ENCODE peak calls at places on chromosomes 11 and 22, in eight cellular contexts. F is ovary, M is heart right ventricle, E is breast epithelium, K is mesendoderm, Y is fibroblast of lung, Q is colonic mucosa, B is PC-9. C is an unnamed sample. For H3K36me3, the result is how much of the 10 kb centered on the place peaks cover.

GRCh38 chr11:121494355-121495099 is 41.8 kb upstream of the SORL1-AS1 start:
- DNase-seq in F (no peak), M (no peak), E (no peak), K (peak), Y (no peak), Q (no peak), B (no peak), C (no peak)

GRCh38 chr22:31680764-31681624 is 19.0 kb upstream of the PISD start:
- DNase-seq in F (no peak), M (no peak), E (no peak), K (no peak), Y (peak), Q (peak), B (no peak), C (no peak)

GRCh38 chr11:111429066-111429506 is 50.0 kb upstream of the POU2AF1 start:
- DNase-seq in F (peak), M (no peak), E (no peak), K (peak), Y (no peak), Q (peak), B (peak), C (peak)

GRCh38 chr22:24072361-24072760 is 61.3 kb downstream of the CABIN1 start:
- DNase-seq in F (no peak), M (no peak), E (no peak), K (no peak), Y (no peak), Q (no peak), B (no peak), C (no peak)

GRCh38 chr11:7882860-7883259 is 48.2 kb downstream of the OR10A6 start:
- DNase-seq in F (no peak), M (no peak), E (no peak), K (no peak), Y (no peak), Q (no peak), B (no peak), C (no peak)

GRCh38 chr11:114280696-114281095 is 15.5 kb upstream of the NNMT start:
- DNase-seq in F (peak), M (peak), E (no peak), K (peak), Y (peak), Q (peak), B (no peak), C (peak)

GRCh38 chr11:77821349-77821851 is 456 bp downstream of the AAMDC start:
- DNase-seq in F (peak), M (peak), E (no peak), K (no peak), Y (peak), Q (peak), B (no peak), C (peak)

GRCh38 chr11:36818410-36818809 is 220.4 kb upstream of the RAG2 start:
- DNase-seq in F (no peak), M (no peak), E (no peak), K (peak), Y (no peak), Q (no peak), B (no peak), C (no peak)

DNA sequence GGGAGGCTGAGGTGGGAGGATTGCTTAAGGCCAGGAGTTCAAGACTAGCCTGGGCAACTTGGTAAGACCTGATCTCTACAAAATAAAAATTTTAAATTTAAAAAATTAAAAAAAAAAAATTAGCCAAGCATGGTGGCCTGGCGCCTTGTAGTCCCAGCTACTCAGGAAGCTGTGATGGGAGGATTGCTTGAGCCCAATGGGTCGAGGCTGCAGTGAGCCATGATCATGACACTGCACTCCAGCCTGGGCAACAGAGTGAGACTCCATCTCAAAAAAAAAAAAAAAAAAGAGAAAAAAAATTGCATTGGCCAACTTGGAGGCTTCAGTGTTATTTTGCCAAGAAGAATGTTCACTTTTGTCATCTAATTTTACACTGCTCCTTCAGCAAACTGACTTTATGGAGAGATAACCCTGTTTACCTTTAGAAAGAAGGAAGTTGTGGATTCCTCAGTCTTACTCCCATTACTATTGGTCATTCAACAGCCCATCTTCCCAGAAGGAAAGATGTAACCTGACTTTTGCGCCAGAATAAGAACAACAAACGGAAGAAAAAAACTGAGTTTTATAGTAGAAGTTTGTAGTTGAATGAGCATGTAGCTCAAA is 13.1 kb downstream of the KMT2A start:
- DNase-seq in F (no peak), M (no peak), E (no peak), K (no peak), Y (no peak), Q (no peak), B (no peak), C (no peak)
- H3K36me3 ChIP-seq in F (under half), M (under half), E (under half), K (under half), Y (under half), Q (under half), B (under half), C (under half)

GRCh38 chr11:72300268-72300667 is 56.3 kb upstream of the PHOX2A start:
- DNase-seq in F (no peak), M (no peak), E (no peak), K (no peak), Y (no peak), Q (no peak), B (no peak), C (no peak)
- H3K36me3 ChIP-seq in F (under half), M (half or more), E (under half), K (under half), Y (under half), Q (under half), B (under half), C (under half)

GRCh38 chr11:133936551-133936950 is 20.2 kb downstream of the IGSF9B start:
- DNase-seq in F (no peak), M (no peak), E (no peak), K (no peak), Y (no peak), Q (no peak), B (no peak), C (no peak)

GRCh38 chr11:133937468-133937867 is 19.3 kb downstream of the IGSF9B start:
- DNase-seq in F (no peak), M (no peak), E (no peak), K (no peak), Y (no peak), Q (no peak), B (no peak), C (no peak)

GRCh38 chr11:133939558-133939957 is 17.2 kb downstream of the IGSF9B start:
- DNase-seq in F (no peak), M (no peak), E (no peak), K (no peak), Y (no peak), Q (no peak), B (no peak), C (no peak)

GRCh38 chr11:133937015-133937414 is 19.8 kb downstream of the IGSF9B start:
- DNase-seq in F (no peak), M (no peak), E (no peak), K (no peak), Y (no peak), Q (no peak), B (no peak), C (no peak)

GRCh38 chr11:133938166-133938565 is 18.6 kb downstream of the IGSF9B start:
- DNase-seq in F (no peak), M (no peak), E (no peak), K (no peak), Y (no peak), Q (no peak), B (no peak), C (no peak)
- H3K36me3 ChIP-seq in F (under half), M (half or more), E (under half), K (under half), Y (under half), Q (under half), B (under half), C (half or more)

GRCh38 chr11:68052137-68052873 is 13.5 kb downstream of the TCIRG1 start:
- DNase-seq in F (no peak), M (no peak), E (no peak), K (no peak), Y (no peak), Q (no peak), B (no peak), C (no peak)
- H3K36me3 ChIP-seq in F (under half), M (half or more), E (under half), K (under half), Y (under half), Q (under half), B (under half), C (under half)

DNA sequence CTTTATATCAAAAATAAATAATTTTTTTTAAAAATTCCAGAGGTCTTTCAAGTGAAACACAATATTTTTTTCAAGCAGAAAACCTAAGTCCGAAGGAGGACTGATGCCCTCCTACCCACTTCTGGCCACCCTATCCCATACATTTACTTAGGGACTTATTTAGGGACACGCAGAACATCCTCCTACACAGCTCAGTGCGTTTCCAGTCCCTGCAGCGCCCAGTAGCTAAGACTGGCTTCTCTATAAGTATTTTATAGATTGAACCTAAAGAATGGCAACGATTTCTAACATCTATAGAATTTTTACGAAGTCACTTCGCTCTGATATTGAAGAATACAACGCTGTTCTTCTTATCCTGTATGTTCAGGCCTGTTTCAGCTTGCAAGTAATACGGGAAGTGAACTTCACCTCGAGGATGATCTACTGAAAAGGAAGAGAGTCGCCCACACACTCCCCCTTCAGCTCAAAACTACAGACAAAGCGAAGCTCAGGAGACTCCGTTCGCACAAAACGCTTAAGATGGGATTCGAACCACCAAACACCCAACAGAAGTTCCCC is 341 bp downstream of the CHEK2 start:
- DNase-seq in F (no peak), M (no peak), E (no peak), K (no peak), Y (no peak), Q (no peak), B (no peak), C (no peak)
- H3K36me3 ChIP-seq in F (under half), M (under half), E (under half), K (under half), Y (under half), Q (under half), B (under half), C (under half)

GRCh38 chr11:128481135-128481534 is 106.2 kb downstream of the ETS1 start:
- DNase-seq in F (no peak), M (no peak), E (no peak), K (no peak), Y (peak), Q (no peak), B (no peak), C (no peak)

GRCh38 chr11:128480066-128480465 is 107.3 kb downstream of the ETS1 start:
- DNase-seq in F (no peak), M (peak), E (no peak), K (no peak), Y (no peak), Q (no peak), B (no peak), C (no peak)

GRCh38 chr11:128482092-128482491 is 105.3 kb downstream of the ETS1 start:
- DNase-seq in F (no peak), M (no peak), E (no peak), K (no peak), Y (no peak), Q (no peak), B (no peak), C (no peak)

GRCh38 chr11:128482512-128483191 is 104.7 kb downstream of the ETS1 start:
- DNase-seq in F (no peak), M (no peak), E (no peak), K (no peak), Y (peak), Q (no peak), B (no peak), C (peak)

DNA sequence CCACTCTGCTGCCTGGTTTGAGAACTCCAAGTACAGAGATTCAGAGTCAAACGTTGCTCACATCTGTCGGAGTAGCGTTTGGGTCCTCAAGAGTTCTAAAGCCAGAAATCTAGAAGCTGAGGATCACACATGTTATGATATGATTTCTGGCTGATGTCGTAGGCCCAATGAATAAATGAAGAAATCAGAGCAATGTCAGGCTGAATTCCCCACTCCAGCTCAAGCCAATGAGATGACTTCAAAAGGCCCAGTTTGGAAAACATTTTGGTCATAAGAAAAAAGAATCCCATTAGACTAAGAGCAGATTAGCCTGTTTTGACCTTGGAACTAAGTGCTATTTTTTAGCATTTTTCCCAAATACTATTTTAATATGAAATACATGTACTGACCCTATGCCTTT is 106.7 kb downstream of the ETS1 start:
- DNase-seq in F (no peak), M (no peak), E (no peak), K (no peak), Y (no peak), Q (no peak), B (no peak), C (no peak)
- H3K36me3 ChIP-seq in F (under half), M (half or more), E (under half), K (under half), Y (under half), Q (under half), B (under half), C (under half)

DNA sequence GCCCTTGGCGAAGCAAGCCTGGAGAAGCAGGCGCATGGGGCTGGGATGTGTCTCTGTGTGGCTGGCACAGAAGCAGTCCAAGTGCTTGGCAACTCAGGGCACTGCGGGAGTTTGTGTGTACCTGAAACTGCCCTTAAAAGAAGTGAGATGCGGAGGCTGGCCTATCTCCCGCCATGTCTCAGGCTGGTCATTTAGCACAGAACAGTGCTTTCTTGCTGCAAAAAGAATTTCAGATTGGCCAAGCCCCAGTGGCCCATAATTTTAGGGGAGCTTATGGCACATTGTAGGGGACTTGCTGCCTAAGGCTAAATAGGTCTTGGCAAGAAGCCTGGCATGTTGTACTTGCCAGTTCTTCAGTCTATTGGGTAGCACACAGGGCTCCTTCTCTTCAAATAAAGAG is 16.4 kb downstream of the EHF start:
- DNase-seq in F (no peak), M (peak), E (no peak), K (no peak), Y (no peak), Q (no peak), B (no peak), C (no peak)
- H3K36me3 ChIP-seq in F (under half), M (under half), E (under half), K (under half), Y (under half), Q (under half), B (under half), C (under half)

C was measured in tibial artery.